ENCODE peak calls at places on chromosomes 5 and 9, in seven cellular contexts. W is mesothelial cell of epicardium; L is T follicular helper cell; Q is endodermal cell; J is NCI-H1092 treated with DMSO at 0.1 percent for 48 hours; X is activated CD4-positive, alpha-beta T cell treated with anti-CD3 and anti-CD28 coated beads, Interleukin-2, amount 50 U/mL, for 48 hours; A is HFF-Myc. U is an unnamed sample.

GRCh38 chr9:113875917-113876805 is at the start of gene ZNF618:
- DNase-seq in W (peak), L (no peak), Q (peak), J (no peak), X (peak), A (no peak), U (peak)

GRCh38 chr9:73151653-73152382 is at the start of gene ANXA1:
- DNase-seq in W (no peak), L (peak), Q (no peak), J (no peak), X (no peak), A (no peak), U (no peak)

GRCh38 chr5:78727786-78728761 is 79.5 kb upstream of the LHFPL2 start:
- DNase-seq in W (no peak), L (no peak), Q (no peak), J (no peak), X (no peak), A (no peak), U (no peak)

GRCh38 chr9:112520646-112521045 is 34.0 kb downstream of the KIAA1958 start:
- DNase-seq in W (no peak), L (no peak), Q (no peak), J (no peak), X (no peak), A (no peak), U (no peak)

GRCh38 chr9:127683723-127684122 is 23.1 kb upstream of the CFAP157 start:
- DNase-seq in W (no peak), L (no peak), Q (no peak), J (no peak), X (no peak), A (no peak), U (no peak)

GRCh38 chr5:157108961-157109360 is at the start of gene HAVCR2:
- DNase-seq in W (no peak), L (peak), Q (no peak), J (no peak), X (peak), A (no peak), U (peak)

GRCh38 chr5:69531010-69531785 is 28.8 kb upstream of the GTF2H2C start:
- DNase-seq in W (no peak), L (no peak), Q (no peak), J (peak), X (no peak), A (no peak), U (no peak)

GRCh38 chr9:104944871-104945270 is 16.9 kb upstream of the ABCA1 start:
- DNase-seq in W (no peak), L (no peak), Q (no peak), J (no peak), X (no peak), A (no peak), U (no peak)

GRCh38 chr9:95736891-95737522 is 138.5 kb upstream of the ERCC6L2 start:
- DNase-seq in W (no peak), L (no peak), Q (no peak), J (peak), X (no peak), A (no peak), U (no peak)

GRCh38 chr5:1483064-1483463 is 37.8 kb upstream of the SLC6A3 start:
- DNase-seq in W (no peak), L (no peak), Q (no peak), J (no peak), X (no peak), A (no peak), U (no peak)

GRCh38 chr9:1044643-1045042 is 5.5 kb upstream of the DMRT2 start:
- DNase-seq in W (no peak), L (no peak), Q (no peak), J (no peak), X (no peak), A (no peak), U (no peak)

GRCh38 chr9:20349568-20349967 is 272.7 kb downstream of the MLLT3 start:
- DNase-seq in W (no peak), L (no peak), Q (no peak), J (no peak), X (no peak), A (no peak), U (no peak)

GRCh38 chr5:16773990-16774389 is 157.2 kb upstream of the RETREG1 start:
- DNase-seq in W (no peak), L (no peak), Q (no peak), J (no peak), X (no peak), A (peak), U (no peak)

GRCh38 chr5:40628428-40628827 is 51.3 kb upstream of the PTGER4 start:
- DNase-seq in W (no peak), L (no peak), Q (no peak), J (no peak), X (no peak), A (no peak), U (no peak)

GRCh38 chr5:115490601-115491000 is 54.0 kb downstream of the FEM1C start:
- DNase-seq in W (no peak), L (no peak), Q (no peak), J (no peak), X (no peak), A (no peak), U (no peak)

GRCh38 chr5:119852140-119852539 is 222.8 kb downstream of the FAM170A start:
- DNase-seq in W (no peak), L (no peak), Q (no peak), J (no peak), X (no peak), A (no peak), U (no peak)

U was measured in activated naive CD4-positive, alpha-beta T cell treated with Interleukin-2 at 50 U/mL for 16 hours.